ENCODE peak calls at places on chromosomes 5 and 9, in four cellular contexts. U, J, M and H are unnamed samples.

GRCh38 chr5:172223901-172224873 is 30.2 kb downstream of the EFCAB9 start:
- DNase-seq in U (no peak), J (no peak), M (no peak), H (no peak)

GRCh38 chr5:67052034-67052433 is 144.6 kb downstream of the CD180 start:
- DNase-seq in U (no peak), J (no peak), M (no peak), H (no peak)

GRCh38 chr5:78295035-78295961 is 800 bp upstream of the AP3B1 start:
- DNase-seq in U (peak; percentile 59), J (no peak), M (no peak), H (no peak)

GRCh38 chr5:10513501-10514442 is 50.1 kb upstream of the ANKRD33B start:
- DNase-seq in U (no peak), J (peak; percentile 50), M (peak; percentile 88), H (peak; percentile 97)

GRCh38 chr5:132429451-132430440 is 60.2 kb downstream of the SLC22A5 start:
- DNase-seq in U (no peak), J (no peak), M (no peak), H (no peak)

GRCh38 chr9:81191222-81191621 is 498.1 kb downstream of the TLE1 start:
- DNase-seq in U (no peak), J (no peak), M (peak; percentile 3), H (no peak)

GRCh38 chr5:1966461-1966860 is 83.7 kb upstream of the IRX4 start:
- DNase-seq in U (no peak), J (no peak), M (no peak), H (no peak)

GRCh38 chr9:8719833-8720486 is 920.4 kb upstream of the DMAC1 start:
- DNase-seq in U (no peak), J (no peak), M (no peak), H (no peak)

GRCh38 chr5:10709409-10709808 is 51.6 kb downstream of the DAP start:
- DNase-seq in U (no peak), J (no peak), M (no peak), H (no peak)

GRCh38 chr9:8436791-8437190 is 637.2 kb upstream of the DMAC1 start:
- DNase-seq in U (no peak), J (no peak), M (no peak), H (no peak)

GRCh38 chr9:137174722-137175293 is 3.0 kb upstream of the TMEM210 start:
- DNase-seq in U (no peak), J (no peak), M (no peak), H (no peak)

GRCh38 chr5:100898504-100899346 is 4.4 kb downstream of the ST8SIA4 start:
- DNase-seq in U (no peak), J (no peak), M (peak; percentile 19), H (no peak)

GRCh38 chr9:112233769-112234168 is 58.7 kb upstream of the SUSD1 start:
- DNase-seq in U (no peak), J (peak; percentile 79), M (peak; percentile 80), H (no peak)

GRCh38 chr9:136599074-136599531 is 53.3 kb upstream of the NOTCH1 start:
- DNase-seq in U (no peak), J (no peak), M (no peak), H (no peak)

GRCh38 chr5:77852514-77853352 is 76.6 kb upstream of the TBCA start:
- DNase-seq in U (peak; percentile 20), J (no peak), M (peak; percentile 55), H (no peak)

GRCh38 chr5:89012361-89012760 is 129.4 kb upstream of the MEF2C start:
- DNase-seq in U (no peak), J (no peak), M (no peak), H (no peak)

GRCh38 chr5:164868761-164869160 is 1363.3 kb downstream of the MAT2B start:
- DNase-seq in U (no peak), J (no peak), M (no peak), H (no peak)

GRCh38 chr5:143714629-143715028 is 97.3 kb upstream of the HMHB1 start:
- DNase-seq in U (no peak), J (no peak), M (peak; percentile 25), H (no peak)
- H3K4me3 ChIP-seq in U (no peak overlapping the region), J (no peak overlapping the region), M (no peak overlapping the region), H (no peak overlapping the region)

GRCh38 chr9:110007477-110008270 is 200.3 kb downstream of the C9orf152 start:
- DNase-seq in U (no peak), J (no peak), M (no peak), H (no peak)

GRCh38 chr9:110008663-110009062 is 199.3 kb downstream of the C9orf152 start:
- DNase-seq in U (no peak), J (no peak), M (no peak), H (no peak)

GRCh38 chr9:110006657-110007056 is 201.3 kb downstream of the C9orf152 start:
- DNase-seq in U (no peak), J (no peak), M (no peak), H (no peak)
- TF ChIP-seq CTCF in U (no peak), J (no peak), M (no peak), H (peak; percentile 14)

DNA sequence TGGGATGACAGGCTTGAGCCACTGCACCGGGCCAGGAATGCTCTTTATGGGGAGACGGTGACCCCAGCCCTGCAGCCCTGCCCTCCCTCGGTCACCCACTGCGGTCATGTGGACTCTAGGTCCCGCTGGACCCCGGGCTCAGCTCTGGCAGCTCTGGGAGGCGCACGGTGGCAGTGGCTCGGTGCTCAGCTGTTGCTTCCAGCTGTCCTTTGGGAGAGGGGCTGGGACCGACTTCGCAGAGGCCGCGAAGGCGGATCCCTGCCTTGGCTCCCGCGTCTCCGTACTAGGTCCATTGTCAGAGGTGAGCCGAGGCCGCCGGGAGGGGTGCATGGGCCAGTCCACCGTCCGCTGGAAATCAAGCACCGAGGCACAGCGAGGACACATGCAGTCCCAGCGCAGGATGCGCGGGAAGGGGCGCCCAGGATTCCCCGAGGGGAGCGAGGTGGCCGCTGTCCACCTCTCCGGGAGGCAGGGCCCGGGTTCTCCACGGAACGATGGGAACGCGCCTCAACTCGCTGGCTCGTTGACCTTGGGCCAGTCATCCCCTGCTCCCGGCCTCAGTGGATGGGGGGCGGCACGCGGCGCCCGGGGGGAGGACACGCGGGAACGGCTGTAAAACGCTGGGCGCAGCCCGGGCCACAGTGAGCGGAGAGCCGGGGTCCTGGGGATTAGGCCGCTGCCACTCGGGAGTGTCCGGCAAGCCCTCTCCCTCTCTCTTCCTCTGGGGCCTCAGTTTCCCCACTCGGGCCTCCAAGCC is 734 bp downstream of the GBGT1 start:
- DNase-seq in U (no peak), J (no peak), M (no peak), H (no peak)
- H3K4me3 ChIP-seq in U (peak overlapping the region; percentile 2), J (peak overlapping the region; percentile 41), M (peak overlapping the region; percentile 47), H (peak overlapping the region; percentile 44)

GRCh38 chr9:71629816-71630215 is 138.5 kb downstream of the CEMIP2 start:
- DNase-seq in U (no peak), J (no peak), M (no peak), H (no peak)

GRCh38 chr9:71630371-71630770 is 137.9 kb downstream of the CEMIP2 start:
- DNase-seq in U (no peak), J (no peak), M (no peak), H (no peak)

GRCh38 chr9:71626395-71626794 is 141.9 kb downstream of the CEMIP2 start:
- DNase-seq in U (no peak), J (no peak), M (no peak), H (no peak)

GRCh38 chr9:71627537-71627936 is 140.8 kb downstream of the CEMIP2 start:
- DNase-seq in U (no peak), J (no peak), M (no peak), H (no peak)

DNA sequence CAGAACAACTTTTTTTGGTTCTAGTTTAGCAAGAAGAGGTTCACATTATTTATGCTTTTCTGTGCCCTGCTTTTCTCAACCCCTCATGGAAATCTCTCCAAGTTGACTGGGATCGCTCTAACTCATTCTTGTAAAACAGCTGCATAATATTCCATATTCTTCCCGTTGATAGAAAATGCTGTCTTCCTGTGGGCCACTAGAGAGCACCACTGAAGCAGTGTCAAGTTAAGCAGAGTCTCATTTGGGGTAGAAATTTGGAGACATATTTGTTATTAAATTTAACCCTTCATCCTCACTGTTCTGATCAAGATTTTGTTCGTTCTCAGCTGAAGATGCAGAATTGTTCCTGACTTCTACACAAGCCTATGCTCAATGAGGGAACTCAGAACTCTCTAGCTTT is 140.1 kb downstream of the CEMIP2 start:
- DNase-seq in U (no peak), J (no peak), M (peak; percentile 39), H (no peak)
- TF ChIP-seq CTCF in U (no peak), J (peak; percentile 38), M (peak; percentile 56), H (peak; percentile 16)